ENCODE peak calls at places on chromosomes 16 and 17, in four cellular contexts. One of them, this sample, is unnamed.

GRCh38 chr16:58481931-58482330 is 18.0 kb upstream of the NDRG4 start:
- DNase-seq in ovary: no peak
- DNase-seq in nephron progenitor cell: no peak
- DNase-seq in stimulated activated CD4-positive, alpha-beta T cell treated with anti-CD3 and anti-CD28 coated beads, TNF-alpha, amount 100 ng/mL, for 1 hour: no peak
- DNase-seq in this sample: no peak

GRCh38 chr16:73048292-73049050 is 543 bp upstream of the ZFHX3 start:
- DNase-seq in ovary: peak; percentile 66
- DNase-seq in nephron progenitor cell: peak; percentile 75
- DNase-seq in stimulated activated CD4-positive, alpha-beta T cell treated with anti-CD3 and anti-CD28 coated beads, TNF-alpha, amount 100 ng/mL, for 1 hour: no peak
- DNase-seq in this sample: no peak

GRCh38 chr16:58638148-58639036 is 8.8 kb upstream of the CNOT1 start:
- DNase-seq in ovary: no peak
- DNase-seq in nephron progenitor cell: no peak
- DNase-seq in stimulated activated CD4-positive, alpha-beta T cell treated with anti-CD3 and anti-CD28 coated beads, TNF-alpha, amount 100 ng/mL, for 1 hour: no peak
- DNase-seq in this sample: no peak

GRCh38 chr17:67258836-67259468 is 14.0 kb upstream of the HELZ start:
- DNase-seq in ovary: no peak
- DNase-seq in nephron progenitor cell: no peak
- DNase-seq in stimulated activated CD4-positive, alpha-beta T cell treated with anti-CD3 and anti-CD28 coated beads, TNF-alpha, amount 100 ng/mL, for 1 hour: no peak
- DNase-seq in this sample: no peak

GRCh38 chr17:28334666-28335200 is 539 bp downstream of the IFT20 start:
- DNase-seq in ovary: no peak
- DNase-seq in nephron progenitor cell: no peak
- DNase-seq in stimulated activated CD4-positive, alpha-beta T cell treated with anti-CD3 and anti-CD28 coated beads, TNF-alpha, amount 100 ng/mL, for 1 hour: no peak
- DNase-seq in this sample: no peak

GRCh38 chr16:4795181-4795827 is at the start of gene SMIM22:
- DNase-seq in ovary: no peak
- DNase-seq in nephron progenitor cell: no peak
- DNase-seq in stimulated activated CD4-positive, alpha-beta T cell treated with anti-CD3 and anti-CD28 coated beads, TNF-alpha, amount 100 ng/mL, for 1 hour: no peak
- DNase-seq in this sample: no peak

GRCh38 chr17:80151333-80151732 is 4.4 kb upstream of the EIF4A3 start:
- DNase-seq in ovary: no peak
- DNase-seq in nephron progenitor cell: no peak
- DNase-seq in stimulated activated CD4-positive, alpha-beta T cell treated with anti-CD3 and anti-CD28 coated beads, TNF-alpha, amount 100 ng/mL, for 1 hour: no peak
- DNase-seq in this sample: no peak

GRCh38 chr17:21705021-21705601 is 12.8 kb downstream of the KCNJ18 start:
- DNase-seq in ovary: no peak
- DNase-seq in nephron progenitor cell: no peak
- DNase-seq in stimulated activated CD4-positive, alpha-beta T cell treated with anti-CD3 and anti-CD28 coated beads, TNF-alpha, amount 100 ng/mL, for 1 hour: no peak
- DNase-seq in this sample: no peak

GRCh38 chr16:425740-426114 is 278 bp downstream of the RAB11FIP3 start:
- DNase-seq in ovary: no peak
- DNase-seq in nephron progenitor cell: no peak
- DNase-seq in stimulated activated CD4-positive, alpha-beta T cell treated with anti-CD3 and anti-CD28 coated beads, TNF-alpha, amount 100 ng/mL, for 1 hour: no peak
- DNase-seq in this sample: no peak

GRCh38 chr17:48672340-48672739 is 46.2 kb upstream of the HOXB9 start:
- DNase-seq in ovary: no peak
- DNase-seq in nephron progenitor cell: no peak
- DNase-seq in stimulated activated CD4-positive, alpha-beta T cell treated with anti-CD3 and anti-CD28 coated beads, TNF-alpha, amount 100 ng/mL, for 1 hour: no peak
- DNase-seq in this sample: no peak